ENCODE peak calls at places on chromosomes 4 and X, in nine cellular contexts. E is esophagus squamous epithelium, B is A549, Y is HepG2, O is spleen, C is thyroid gland, K is NB4, G is IMR-90, Z is breast epithelium. X is an unnamed sample.

GRCh38 chr4:16227462-16227868 is 1.2 kb upstream of the TAPT1 start:
- DNase-seq in E (no peak), B (no peak), Y (peak), O (peak), C (peak), K (peak), G (peak), Z (no peak), X (peak)

GRCh38 chrX:142898164-142898563 is 127.6 kb upstream of the SPANXN4 start:
- DNase-seq in E (no peak), B (no peak), Y (no peak), O (no peak), C (no peak), K (no peak), G (no peak), Z (no peak), X (no peak)

GRCh38 chrX:42422961-42423360 is 355.0 kb downstream of the PPP1R2C start:
- DNase-seq in E (no peak), B (no peak), Y (no peak), O (no peak), C (no peak), K (no peak), G (no peak), Z (no peak), X (no peak)

GRCh38 chr4:2362286-2363055 is 56.0 kb downstream of the ZFYVE28 start:
- DNase-seq in E (no peak), B (no peak), Y (no peak), O (no peak), C (no peak), K (no peak), G (no peak), Z (peak), X (peak)

GRCh38 chrX:35040871-35041270 is 98.3 kb downstream of the FAM47B start:
- DNase-seq in E (no peak), B (no peak), Y (no peak), O (no peak), C (no peak), K (no peak), G (peak), Z (no peak), X (no peak)

GRCh38 chrX:24097741-24098140 is 43.0 kb downstream of the EIF2S3 start:
- DNase-seq in E (no peak), B (no peak), Y (no peak), O (no peak), C (no peak), K (no peak), G (peak), Z (no peak), X (no peak)

GRCh38 chrX:71618303-71618721 is at the start of gene CXCR3:
- DNase-seq in E (no peak), B (no peak), Y (no peak), O (peak), C (peak), K (peak), G (no peak), Z (no peak), X (no peak)

GRCh38 chr4:133148690-133149363 is at the start of gene PCDH10:
- DNase-seq in E (no peak), B (peak), Y (peak), O (peak), C (peak), K (no peak), G (peak), Z (peak), X (peak)

GRCh38 chrX:105829006-105829405 is 6.7 kb downstream of the NRK start:
- DNase-seq in E (no peak), B (no peak), Y (no peak), O (no peak), C (no peak), K (no peak), G (peak), Z (no peak), X (no peak)

GRCh38 chr4:76748649-76749048 is 149.3 kb downstream of the SOWAHB start:
- DNase-seq in E (no peak), B (peak), Y (peak), O (no peak), C (peak), K (peak), G (peak), Z (no peak), X (no peak)

DNA sequence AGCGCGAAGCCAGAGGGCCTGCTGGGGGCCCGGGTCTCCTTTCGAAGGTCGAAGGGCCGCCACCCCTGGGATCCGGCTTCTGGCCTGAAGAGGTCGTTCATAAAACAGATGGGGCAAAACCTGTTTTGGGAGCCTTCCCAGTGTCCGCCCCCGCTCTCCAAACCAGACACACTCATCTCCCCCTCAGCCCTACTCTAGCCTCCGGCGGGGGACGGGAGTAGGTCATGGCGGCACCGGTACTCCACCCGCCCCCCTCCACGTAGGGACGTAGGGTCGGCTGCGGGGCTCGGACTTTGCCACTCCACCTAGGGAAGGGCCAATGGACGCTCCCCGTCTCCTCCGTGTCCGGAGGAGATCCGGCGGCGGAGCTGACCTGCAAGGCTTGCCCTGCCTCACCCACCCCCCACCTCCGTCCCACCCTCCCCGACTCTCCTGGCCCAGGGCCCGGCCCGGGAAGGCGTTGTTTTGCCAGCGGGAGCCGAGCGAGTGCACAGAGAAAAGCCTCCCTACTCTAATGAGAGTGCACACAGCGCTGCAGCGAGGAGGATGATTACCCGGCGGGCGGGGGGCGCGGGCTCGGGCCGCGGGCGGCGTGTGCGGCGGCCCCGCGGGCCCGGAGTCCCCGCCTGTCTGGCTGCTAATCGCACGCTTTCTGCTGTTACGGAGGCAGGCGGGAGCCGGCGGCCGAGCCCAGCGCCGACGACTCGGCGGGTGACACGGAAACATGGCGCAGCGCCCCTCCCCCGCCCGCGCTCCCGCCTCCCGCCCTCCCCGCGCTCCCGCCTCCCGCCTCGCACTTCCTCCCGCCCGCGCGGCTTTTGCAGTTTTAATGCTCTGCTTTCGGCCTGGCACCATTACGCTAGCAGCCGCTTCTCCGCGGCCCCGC is 8.3 kb upstream of the BCOR start:
- DNase-seq in E (no peak), B (peak), Y (no peak), O (peak), C (peak), K (peak), G (no peak), Z (peak), X (peak)
- H3K4me3 ChIP-seq in E (peak), B (peak), Y (peak), O (peak), C (peak), K (peak), G (peak), Z (peak), X (peak)

GRCh38 chrX:120560842-120561633 is at the start of gene CUL4B:
- DNase-seq in E (peak), B (peak), Y (peak), O (peak), C (peak), K (peak), G (peak), Z (peak), X (peak)
- TF ChIP-seq POLR2A in E (peak), B (peak), Y (peak), O (no peak), C (peak), K (peak), G (peak), Z (peak), X (peak)

GRCh38 chr4:42953316-42953715 is 60.8 kb downstream of the GRXCR1 start:
- DNase-seq in E (no peak), B (no peak), Y (no peak), O (no peak), C (no peak), K (no peak), G (no peak), Z (no peak), X (no peak)

DNA sequence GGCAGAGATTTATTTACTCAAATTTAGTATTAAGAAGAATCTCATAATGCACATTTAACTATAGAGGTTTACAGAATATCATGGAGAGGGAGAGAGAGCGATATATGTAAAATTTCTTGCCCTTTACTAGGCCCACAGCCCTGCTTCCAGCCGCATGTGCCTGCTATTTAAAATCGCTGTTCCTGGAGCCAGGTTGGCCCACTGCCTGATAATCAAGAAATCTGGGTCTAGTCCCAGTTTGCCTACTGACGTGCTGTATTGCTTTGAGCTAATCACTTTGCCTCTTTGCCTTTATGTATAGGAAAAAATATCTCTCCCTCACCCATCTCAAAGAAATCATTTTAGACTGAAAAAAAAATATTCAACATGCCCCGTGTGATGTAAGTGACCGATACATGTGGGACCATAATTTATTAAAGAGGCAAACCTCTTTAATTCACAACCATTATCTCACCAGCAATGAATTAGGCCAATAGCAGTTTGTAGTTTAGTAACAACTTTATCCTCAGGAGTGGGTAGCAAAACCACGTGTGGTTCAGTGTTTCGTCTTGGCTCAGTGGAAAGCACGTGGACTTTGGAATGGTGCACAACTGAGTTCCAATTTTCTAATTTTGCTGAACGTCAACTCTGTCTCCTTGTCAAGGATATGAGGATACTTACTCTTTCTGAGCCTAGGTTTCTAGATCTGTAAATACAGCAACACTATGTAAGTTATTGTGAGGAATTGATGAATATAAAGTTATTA is 62.6 kb downstream of the GRXCR1 start:
- DNase-seq in E (no peak), B (no peak), Y (no peak), O (no peak), C (peak), K (no peak), G (no peak), Z (no peak), X (peak)
- H3K4me3 ChIP-seq in E (no peak), B (no peak), Y (no peak), O (no peak), C (no peak), K (no peak), G (no peak), Z (no peak), X (no peak)

GRCh38 chrX:139202742-139203410 is 327.7 kb upstream of the F9 start:
- DNase-seq in E (no peak), B (no peak), Y (no peak), O (no peak), C (no peak), K (no peak), G (no peak), Z (no peak), X (no peak)

GRCh38 chrX:139204576-139204902 is 326.0 kb upstream of the F9 start:
- DNase-seq in E (no peak), B (no peak), Y (no peak), O (no peak), C (no peak), K (no peak), G (no peak), Z (no peak), X (no peak)

GRCh38 chrX:139203681-139204575 is 326.6 kb upstream of the F9 start:
- DNase-seq in E (no peak), B (no peak), Y (no peak), O (peak), C (peak), K (no peak), G (no peak), Z (peak), X (no peak)

GRCh38 chrX:139206914-139207313 is 323.6 kb upstream of the F9 start:
- DNase-seq in E (no peak), B (no peak), Y (no peak), O (no peak), C (no peak), K (no peak), G (no peak), Z (no peak), X (no peak)

GRCh38 chrX:139204903-139205667 is 325.5 kb upstream of the F9 start:
- DNase-seq in E (no peak), B (peak), Y (no peak), O (peak), C (peak), K (no peak), G (no peak), Z (peak), X (peak)
- TF ChIP-seq POLR2A in E (no peak), B (no peak), Y (no peak), O (no peak), C (peak), K (no peak), G (no peak), Z (no peak), X (no peak)

X was measured in sigmoid colon.